ENCODE peak calls at places on chromosomes 12 and 14, in four cellular contexts. One of them, this sample, is unnamed.

GRCh38 chr14:23033801-23034497 is 751 bp downstream of the PSMB5 start:
- DNase-seq in K562: no peak
- DNase-seq in SK-N-SH: no peak
- DNase-seq in H1: no peak
- DNase-seq in this sample: no peak

GRCh38 chr12:46362895-46363581 is 9.5 kb downstream of the SLC38A2 start:
- DNase-seq in K562: no peak
- DNase-seq in SK-N-SH: no peak
- DNase-seq in H1: no peak
- DNase-seq in this sample: no peak

GRCh38 chr14:64857979-64858740 is 21.5 kb downstream of the SPTB start:
- DNase-seq in K562: no peak
- DNase-seq in SK-N-SH: no peak
- DNase-seq in H1: no peak
- DNase-seq in this sample: no peak

GRCh38 chr12:49264466-49264872 is 413 bp upstream of the TUBA1C start:
- DNase-seq in K562: peak
- DNase-seq in SK-N-SH: no peak
- DNase-seq in H1: no peak
- DNase-seq in this sample: no peak

GRCh38 chr12:114669501-114670256 is 14.3 kb downstream of the TBX3 start:
- DNase-seq in K562: no peak
- DNase-seq in SK-N-SH: peak
- DNase-seq in H1: no peak
- DNase-seq in this sample: no peak

GRCh38 chr12:124754949-124755800 is 108.5 kb downstream of the SCARB1 start:
- DNase-seq in K562: no peak
- DNase-seq in SK-N-SH: peak
- DNase-seq in H1: peak
- DNase-seq in this sample: no peak

GRCh38 chr12:132327351-132328171 is 1.8 kb downstream of the GALNT9 start:
- DNase-seq in K562: no peak
- DNase-seq in SK-N-SH: no peak
- DNase-seq in H1: no peak
- DNase-seq in this sample: no peak

GRCh38 chr12:101018540-101018939 is 191.5 kb downstream of the SLC5A8 start:
- DNase-seq in K562: no peak
- DNase-seq in SK-N-SH: no peak
- DNase-seq in H1: peak
- DNase-seq in this sample: no peak

GRCh38 chr12:43766291-43766690 is 7.5 kb downstream of the IRAK4 start:
- DNase-seq in K562: no peak
- DNase-seq in SK-N-SH: no peak
- DNase-seq in H1: no peak
- DNase-seq in this sample: no peak

GRCh38 chr12:96359328-96359727 is 40.9 kb downstream of the CDK17 start:
- DNase-seq in K562: no peak
- DNase-seq in SK-N-SH: no peak
- DNase-seq in H1: no peak
- DNase-seq in this sample: no peak

GRCh38 chr12:29711381-29711780 is 72.4 kb downstream of the TMTC1 start:
- DNase-seq in K562: no peak
- DNase-seq in SK-N-SH: no peak
- DNase-seq in H1: no peak
- DNase-seq in this sample: no peak

GRCh38 chr12:95630496-95630895 is 79.2 kb upstream of the USP44 start:
- DNase-seq in K562: no peak
- DNase-seq in SK-N-SH: no peak
- DNase-seq in H1: no peak
- DNase-seq in this sample: no peak

GRCh38 chr12:131005161-131006035 is 51.7 kb downstream of the ADGRD1 start:
- DNase-seq in K562: no peak
- DNase-seq in SK-N-SH: no peak
- DNase-seq in H1: no peak
- DNase-seq in this sample: no peak

GRCh38 chr14:68792022-68792829 is 641 bp downstream of the ZFP36L1 start:
- DNase-seq in K562: no peak
- DNase-seq in SK-N-SH: no peak
- DNase-seq in H1: no peak
- DNase-seq in this sample: no peak

GRCh38 chr14:56902413-56902812 is 92.1 kb upstream of the OTX2 start:
- DNase-seq in K562: no peak
- DNase-seq in SK-N-SH: no peak
- DNase-seq in H1: no peak
- DNase-seq in this sample: no peak

GRCh38 chr14:104886690-104887622 is 21.9 kb downstream of the CEP170B start:
- DNase-seq in K562: no peak
- DNase-seq in SK-N-SH: no peak
- DNase-seq in H1: no peak
- DNase-seq in this sample: no peak

GRCh38 chr12:71780207-71780822 is 25.7 kb downstream of the RAB21 start:
- DNase-seq in K562: peak
- DNase-seq in SK-N-SH: peak
- DNase-seq in H1: no peak
- DNase-seq in this sample: no peak

GRCh38 chr14:65065719-65066118 is 36.6 kb downstream of the MAX start:
- DNase-seq in K562: no peak
- DNase-seq in SK-N-SH: no peak
- DNase-seq in H1: no peak
- DNase-seq in this sample: no peak

GRCh38 chr12:121580959-121581680 is at the start of gene KDM2B:
- DNase-seq in K562: peak
- DNase-seq in SK-N-SH: peak
- DNase-seq in H1: no peak
- DNase-seq in this sample: no peak

GRCh38 chr14:63852817-63853730 is at the start of gene SYNE2:
- DNase-seq in K562: peak
- DNase-seq in SK-N-SH: peak
- DNase-seq in H1: no peak
- DNase-seq in this sample: no peak

GRCh38 chr14:33799705-33800269 is 151.1 kb downstream of the EGLN3 start:
- DNase-seq in K562: no peak
- DNase-seq in SK-N-SH: no peak
- DNase-seq in H1: no peak
- DNase-seq in this sample: no peak

GRCh38 chr12:95996034-95996658 is at the start of gene HAL:
- DNase-seq in K562: no peak
- DNase-seq in SK-N-SH: no peak
- DNase-seq in H1: no peak
- DNase-seq in this sample: no peak

GRCh38 chr14:53055003-53055402 is 98.1 kb downstream of the DDHD1 start:
- DNase-seq in K562: peak
- DNase-seq in SK-N-SH: peak
- DNase-seq in H1: no peak
- DNase-seq in this sample: peak

DNA sequence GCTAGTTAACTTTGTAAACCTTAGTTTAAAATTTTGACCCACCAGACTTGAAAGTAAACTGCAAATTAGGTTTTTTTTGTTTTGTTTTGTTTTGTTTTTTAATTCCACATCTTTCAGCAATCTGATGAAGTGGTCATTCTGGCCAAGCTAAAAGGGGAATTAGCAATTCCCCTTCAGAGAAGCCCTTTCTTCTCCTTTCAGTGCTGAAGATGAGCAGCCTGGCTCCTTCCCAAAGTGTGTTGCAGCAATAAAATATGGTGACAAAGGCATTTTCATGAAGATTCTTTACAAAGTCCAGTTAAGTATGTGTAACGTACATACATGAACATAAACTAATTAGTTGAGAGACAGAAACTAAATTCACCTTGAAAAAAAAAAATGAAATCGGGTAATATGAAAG is 380.1 kb downstream of the NOVA1 start:
- DNase-seq in K562: no peak
- DNase-seq in SK-N-SH: no peak
- DNase-seq in H1: no peak
- DNase-seq in this sample: no peak
- H3K27ac ChIP-seq in K562: no peak
- H3K27ac ChIP-seq in SK-N-SH: no peak
- H3K27ac ChIP-seq in H1: no peak
- H3K27ac ChIP-seq in this sample: no peak

GRCh38 chr12:27766587-27766986 is 13.4 kb upstream of the KLHL42 start:
- DNase-seq in K562: no peak
- DNase-seq in SK-N-SH: no peak
- DNase-seq in H1: no peak
- DNase-seq in this sample: no peak
- TF ChIP-seq NRF1 in K562: no peak
- TF ChIP-seq NRF1 in SK-N-SH: no peak
- TF ChIP-seq NRF1 in H1: no peak
- TF ChIP-seq NRF1 in this sample: no peak

DNA sequence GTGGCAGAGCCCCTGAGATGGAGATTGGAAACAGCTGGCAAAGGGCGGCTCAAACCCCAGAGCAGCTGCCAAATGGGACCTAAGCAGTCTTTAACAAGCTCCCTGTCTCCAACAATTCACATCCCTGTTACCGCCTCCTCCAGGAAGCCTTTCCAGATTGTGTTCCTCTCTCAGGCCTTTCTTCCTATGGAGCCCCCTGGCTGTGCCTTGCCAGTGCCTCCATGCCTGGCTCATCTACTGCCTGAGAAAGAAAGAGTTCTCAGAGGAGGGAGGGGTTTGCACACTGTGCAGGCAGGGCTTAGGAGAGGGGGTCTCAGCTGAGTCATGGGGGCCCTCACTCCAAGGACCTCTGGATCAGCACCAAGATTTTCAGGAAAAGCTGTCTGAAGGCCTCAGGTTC is 8.8 kb upstream of the KRT74 start:
- DNase-seq in K562: no peak
- DNase-seq in SK-N-SH: no peak
- DNase-seq in H1: no peak
- DNase-seq in this sample: no peak
- H3K27ac ChIP-seq in K562: no peak
- H3K27ac ChIP-seq in SK-N-SH: no peak
- H3K27ac ChIP-seq in H1: no peak
- H3K27ac ChIP-seq in this sample: no peak

GRCh38 chr14:99094901-99095300 is 177.1 kb downstream of the BCL11B start:
- DNase-seq in K562: no peak
- DNase-seq in SK-N-SH: no peak
- DNase-seq in H1: no peak
- DNase-seq in this sample: no peak
- TF ChIP-seq NRF1 in K562: no peak
- TF ChIP-seq NRF1 in SK-N-SH: no peak
- TF ChIP-seq NRF1 in H1: no peak
- TF ChIP-seq NRF1 in this sample: no peak

DNA sequence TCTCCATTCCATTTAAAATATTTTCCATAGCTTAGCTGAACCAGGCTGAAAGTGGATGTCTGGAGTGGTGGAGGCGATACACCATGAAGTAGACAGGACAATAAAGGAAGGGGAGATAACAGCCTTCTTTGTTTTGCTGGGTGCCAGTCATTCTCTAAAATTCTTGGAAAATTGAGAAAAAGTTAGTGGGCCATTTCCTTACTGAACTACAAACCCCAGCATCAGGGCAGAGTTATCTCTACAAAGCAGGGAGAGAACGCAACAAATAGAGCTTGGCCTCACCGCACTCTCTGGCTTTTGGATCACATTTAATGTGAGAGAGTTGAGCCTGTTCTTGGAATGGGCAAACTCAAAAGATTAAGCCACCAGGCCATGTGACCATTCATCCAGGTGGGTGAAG is 41.2 kb upstream of the LRRC10 start:
- DNase-seq in K562: peak
- DNase-seq in SK-N-SH: no peak
- DNase-seq in H1: no peak
- DNase-seq in this sample: no peak
- H3K27ac ChIP-seq in K562: peak
- H3K27ac ChIP-seq in SK-N-SH: no peak
- H3K27ac ChIP-seq in H1: no peak
- H3K27ac ChIP-seq in this sample: no peak

GRCh38 chr12:50986961-50987737 is 34.8 kb downstream of the HIGD1C start:
- DNase-seq in K562: peak
- DNase-seq in SK-N-SH: peak
- DNase-seq in H1: no peak
- DNase-seq in this sample: no peak
- TF ChIP-seq NRF1 in K562: no peak
- TF ChIP-seq NRF1 in SK-N-SH: no peak
- TF ChIP-seq NRF1 in H1: no peak
- TF ChIP-seq NRF1 in this sample: no peak

GRCh38 chr14:73886449-73887115 is at the start of gene ZNF410:
- DNase-seq in K562: peak
- DNase-seq in SK-N-SH: peak
- DNase-seq in H1: peak
- DNase-seq in this sample: peak
- H3K27ac ChIP-seq in K562: peak
- H3K27ac ChIP-seq in SK-N-SH: peak
- H3K27ac ChIP-seq in H1: peak
- H3K27ac ChIP-seq in this sample: peak

GRCh38 chr14:54877015-54877702 is 25.5 kb downstream of the GCH1 start:
- DNase-seq in K562: no peak
- DNase-seq in SK-N-SH: peak
- DNase-seq in H1: no peak
- DNase-seq in this sample: no peak
- TF ChIP-seq NRF1 in K562: no peak
- TF ChIP-seq NRF1 in SK-N-SH: no peak
- TF ChIP-seq NRF1 in H1: no peak
- TF ChIP-seq NRF1 in this sample: no peak